ENCODE peak calls at places on chromosomes 3 and 15, in five cellular contexts. K is stimulated activated naive CD8-positive, alpha-beta T cell treated with anti-CD3 and anti-CD28 coated beads, Interleukin-15, Interleukin-2, amounts not matched to agents 100 U/mL and 50 U/mL, for 24 hours; S is bronchial epithelial cell; J is activated CD8-positive, alpha-beta memory T cell treated with anti-CD3 and anti-CD28 coated beads for 1 hour; O is neural crest cell. H is an unnamed sample.

GRCh38 chr3:60956729-60957128 is 294.5 kb downstream of the FHIT start:
- DNase-seq in K (no peak), J (no peak), S (no peak), O (no peak), H (no peak)

GRCh38 chr15:43086551-43086950 is 19.3 kb downstream of the UBR1 start:
- DNase-seq in S (peak), J (no peak), O (no peak), K (no peak), H (no peak)

GRCh38 chr3:111534701-111535100 is 7.3 kb upstream of the CD96 start:
- DNase-seq in K (no peak), J (no peak), S (peak), O (no peak), H (peak)

GRCh38 chr3:140378571-140379340 is 299.1 kb upstream of the TRIM42 start:
- DNase-seq in K (no peak), S (peak), O (no peak), J (no peak), H (no peak)

GRCh38 chr15:57134877-57135276 is 216.4 kb downstream of the TCF12 start:
- DNase-seq in O (no peak), S (no peak), K (no peak), J (no peak), H (no peak)

GRCh38 chr3:4814302-4814903 is 164.8 kb upstream of the BHLHE40 start:
- DNase-seq in K (no peak), O (no peak), J (no peak), S (no peak), H (no peak)

GRCh38 chr15:49060710-49061483 is 14.7 kb upstream of the SECISBP2L start:
- DNase-seq in S (no peak), O (no peak), J (no peak), K (no peak), H (no peak)

GRCh38 chr3:23856286-23856685 is 50.5 kb downstream of the UBE2E1 start:
- DNase-seq in S (no peak), J (no peak), O (no peak), K (no peak), H (no peak)

GRCh38 chr3:126556637-126557414 is 1.9 kb downstream of the C3orf22 start:
- DNase-seq in S (no peak), K (no peak), J (no peak), O (no peak), H (no peak)

GRCh38 chr3:55797084-55797483 is 310.0 kb upstream of the WNT5A start:
- DNase-seq in K (no peak), O (no peak), S (no peak), J (no peak), H (no peak)

GRCh38 chr15:40016224-40016865 is 22.6 kb downstream of the SRP14 start:
- DNase-seq in K (no peak), J (no peak), S (no peak), O (no peak), H (no peak)

GRCh38 chr3:17577795-17578520 is 164.5 kb downstream of the TBC1D5 start:
- DNase-seq in S (peak), J (no peak), O (no peak), K (no peak), H (peak)

GRCh38 chr15:92527197-92527596 is 128.4 kb downstream of the FAM174B start:
- DNase-seq in S (no peak), K (no peak), O (no peak), J (no peak), H (no peak)

GRCh38 chr3:50204804-50205718 is at the start of gene SLC38A3:
- DNase-seq in J (no peak), O (peak), S (no peak), K (peak), H (no peak)

GRCh38 chr15:78225783-78226541 is 8.4 kb downstream of the ACSBG1 start:
- DNase-seq in J (no peak), S (peak), O (no peak), K (no peak), H (no peak)

GRCh38 chr3:16369247-16369646 is 104.2 kb downstream of the OXNAD1 start:
- DNase-seq in J (no peak), S (peak), K (no peak), O (no peak), H (peak)